ENCODE peak calls at places on chromosomes 3 and 15, in six cellular contexts. Q, N, J, G, P and U are unnamed samples.

GRCh38 chr3:160384639-160385312 is 14.2 kb downstream of the IFT80 start:
- DNase-seq in J (no peak), Q (no peak), N (no peak), G (no peak), P (no peak), U (no peak)

GRCh38 chr3:37556789-37557301 is 304.8 kb upstream of the CTDSPL start:
- DNase-seq in P (no peak), G (no peak), Q (no peak), N (no peak), J (no peak), U (no peak)

GRCh38 chr3:57423335-57423734 is 120.8 kb downstream of the DNAH12 start:
- DNase-seq in J (no peak), N (no peak), P (no peak), Q (no peak), G (no peak), U (no peak)

GRCh38 chr3:195227871-195228270 is 43.1 kb downstream of the XXYLT1 start:
- DNase-seq in J (no peak), N (peak; percentile 55), P (no peak), Q (no peak), G (no peak), U (no peak)

GRCh38 chr15:70504305-70504951 is 258.9 kb downstream of the UACA start:
- DNase-seq in N (peak; percentile 88), Q (no peak), J (peak; percentile 47), P (peak; percentile 83), G (no peak), U (peak; percentile 58)

GRCh38 chr3:108441081-108441507 is 69.3 kb downstream of the MYH15 start:
- DNase-seq in J (no peak), G (no peak), N (no peak), Q (no peak), P (no peak), U (no peak)

GRCh38 chr15:36924076-36924475 is 176.3 kb downstream of the MEIS2 start:
- DNase-seq in J (no peak), P (no peak), N (no peak), Q (no peak), G (peak; percentile 11), U (no peak)

GRCh38 chr3:8183627-8184026 is 318.0 kb upstream of the LMCD1 start:
- DNase-seq in N (no peak), P (no peak), J (no peak), G (no peak), Q (no peak), U (no peak)

GRCh38 chr3:62870321-62870720 is 4.9 kb downstream of the CADPS start:
- DNase-seq in Q (no peak), P (peak; percentile 37), J (peak; percentile 12), N (no peak), G (no peak), U (no peak)

GRCh38 chr3:148459931-148460513 is 237.7 kb upstream of the AGTR1 start:
- DNase-seq in N (no peak), Q (no peak), P (no peak), G (no peak), J (peak; percentile 17), U (peak; percentile 13)

GRCh38 chr15:70932397-70932796 is 39.8 kb downstream of the LRRC49 start:
- DNase-seq in G (no peak), Q (no peak), N (no peak), P (no peak), J (no peak), U (no peak)

GRCh38 chr3:197519801-197520211 is 36.0 kb downstream of the BDH1 start:
- DNase-seq in N (peak; percentile 75), P (no peak), Q (no peak), G (no peak), J (no peak), U (no peak)

GRCh38 chr15:62378772-62379171 is 213.7 kb upstream of the C2CD4B start:
- DNase-seq in N (no peak), J (no peak), G (no peak), P (no peak), Q (no peak), U (no peak)

GRCh38 chr15:48954538-48954937 is 9.2 kb downstream of the SHC4 start:
- DNase-seq in J (peak; percentile 18), Q (no peak), P (peak; percentile 32), G (no peak), N (peak; percentile 80), U (no peak)

GRCh38 chr15:60744826-60745225 is 265.9 kb upstream of the ICE2 start:
- DNase-seq in J (no peak), Q (no peak), N (peak; percentile 87), G (no peak), P (no peak), U (no peak)

GRCh38 chr3:38479431-38480092 is 16.6 kb upstream of the EXOG start:
- DNase-seq in Q (no peak), P (peak; percentile 48), J (peak; percentile 50), G (peak; percentile 10), N (peak; percentile 85), U (peak; percentile 71)

GRCh38 chr3:172132159-172132586 is 92.8 kb downstream of the FNDC3B start:
- DNase-seq in G (no peak), Q (no peak), N (no peak), J (no peak), P (no peak), U (no peak)

GRCh38 chr3:149667576-149667975 is 9.8 kb upstream of the WWTR1 start:
- DNase-seq in Q (no peak), P (no peak), G (no peak), J (no peak), N (no peak), U (no peak)

GRCh38 chr15:57213783-57214366 is 162.4 kb upstream of the CGNL1 start:
- DNase-seq in P (peak; percentile 11), N (no peak), J (peak; percentile 53), G (peak; percentile 72), Q (peak; percentile 67), U (peak; percentile 77)

GRCh38 chr15:94080416-94080815 is 150.9 kb upstream of the MCTP2 start:
- DNase-seq in G (no peak), P (peak; percentile 88), J (peak; percentile 49), N (no peak), Q (no peak), U (peak; percentile 82)

GRCh38 chr3:46981932-46982471 is 2.5 kb downstream of the NBEAL2 start:
- DNase-seq in G (no peak), J (no peak), P (no peak), N (no peak), Q (peak; percentile 34), U (no peak)

GRCh38 chr3:179739816-179740594 is 87.2 kb downstream of the USP13 start:
- DNase-seq in G (no peak), Q (no peak), J (no peak), P (no peak), N (no peak), U (no peak)

GRCh38 chr15:68783226-68784054 is 37.3 kb downstream of the ANP32A start:
- DNase-seq in J (no peak), Q (no peak), P (peak; percentile 17), G (no peak), N (no peak), U (no peak)

GRCh38 chr3:11774296-11774877 is 72.3 kb downstream of the TAMM41 start:
- DNase-seq in Q (no peak), J (peak; percentile 21), G (no peak), N (no peak), P (peak; percentile 29), U (peak; percentile 62)

GRCh38 chr3:124201786-124202185 is 209.9 kb upstream of the ROPN1 start:
- DNase-seq in N (no peak), J (no peak), Q (no peak), G (no peak), P (no peak), U (no peak)

GRCh38 chr3:105368575-105369500 is 2.1 kb downstream of the ALCAM start:
- DNase-seq in P (peak; percentile 61), G (peak; percentile 71), Q (peak; percentile 74), N (peak; percentile 70), J (peak; percentile 73), U (peak; percentile 59)

GRCh38 chr15:64810499-64811326 is 14.7 kb downstream of the PIF1 start:
- DNase-seq in G (no peak), Q (no peak), P (no peak), N (no peak), J (no peak), U (no peak)

GRCh38 chr3:155766206-155766605 is 21.3 kb upstream of the PLCH1 start:
- DNase-seq in N (no peak), J (peak; percentile 24), Q (no peak), G (no peak), P (no peak), U (peak; percentile 38)

GRCh38 chr15:59274126-59274970 is 67.7 kb downstream of the LDHAL6B start:
- DNase-seq in P (peak; percentile 73), J (peak; percentile 84), N (no peak), G (no peak), Q (no peak), U (no peak)

GRCh38 chr3:184757010-184757651 is 45.3 kb upstream of the MAGEF1 start:
- DNase-seq in N (peak; percentile 87), G (no peak), Q (peak; percentile 63), J (peak; percentile 87), P (peak; percentile 84), U (peak; percentile 97)

GRCh38 chr15:74635228-74635627 is 19.6 kb downstream of the CLK3 start:
- DNase-seq in J (peak; percentile 53), G (peak; percentile 35), Q (peak; percentile 22), N (peak; percentile 88), P (peak; percentile 74), U (peak; percentile 58)

GRCh38 chr3:185831195-185831594 is 6.4 kb upstream of the IGF2BP2 start:
- DNase-seq in N (no peak), J (no peak), Q (no peak), G (no peak), P (no peak), U (no peak)

GRCh38 chr3:170741756-170742530 is 128.1 kb downstream of the RPL22L1 start:
- DNase-seq in Q (no peak), N (no peak), J (no peak), G (no peak), P (peak; percentile 37), U (no peak)

GRCh38 chr15:57339321-57339720 is 37.0 kb upstream of the CGNL1 start:
- DNase-seq in P (no peak), N (no peak), G (no peak), J (no peak), Q (no peak), U (no peak)

GRCh38 chr15:44009056-44009455 is 182.3 kb downstream of the WDR76 start:
- DNase-seq in J (peak; percentile 94), N (no peak), Q (no peak), P (peak; percentile 54), G (no peak), U (peak; percentile 42)

GRCh38 chr15:41838400-41838897 is at the start of gene PLA2G4B:
- DNase-seq in G (no peak), P (no peak), J (no peak), Q (no peak), N (no peak), U (no peak)

GRCh38 chr3:97885931-97886824 is 64.4 kb downstream of the CRYBG3 start:
- DNase-seq in J (no peak), N (no peak), G (no peak), Q (no peak), P (no peak), U (peak; percentile 21)